ENCODE peak calls at places on chromosomes 11 and 22, in five cellular contexts. One of them, this sample, is unnamed.

GRCh38 chr11:114183041-114183511 is 113.1 kb upstream of the NNMT start:
- DNase-seq in HAP-1: no peak
- DNase-seq in germinal center: no peak
- DNase-seq in kidney tubule cell: no peak
- DNase-seq in SW 1271: no peak
- DNase-seq in this sample: no peak

GRCh38 chr11:113245216-113245615 is 69.2 kb upstream of the TTC12 start:
- DNase-seq in HAP-1: no peak
- DNase-seq in SW 1271: no peak
- DNase-seq in kidney tubule cell: no peak
- DNase-seq in germinal center: no peak
- DNase-seq in this sample: no peak

GRCh38 chr11:10556590-10556989 is 11.9 kb downstream of the LYVE1 start:
- DNase-seq in HAP-1: no peak
- DNase-seq in SW 1271: no peak
- DNase-seq in germinal center: no peak
- DNase-seq in kidney tubule cell: no peak
- DNase-seq in this sample: peak; percentile 53

GRCh38 chr11:41246399-41246745 is 213.1 kb downstream of the LRRC4C start:
- DNase-seq in kidney tubule cell: no peak
- DNase-seq in HAP-1: no peak
- DNase-seq in germinal center: no peak
- DNase-seq in SW 1271: no peak
- DNase-seq in this sample: no peak

GRCh38 chr11:68313574-68314202 is 1.3 kb downstream of the LRP5 start:
- DNase-seq in kidney tubule cell: no peak
- DNase-seq in HAP-1: peak; percentile 36
- DNase-seq in germinal center: no peak
- DNase-seq in SW 1271: no peak
- DNase-seq in this sample: peak; percentile 33

GRCh38 chr11:45400594-45400993 is 114.5 kb upstream of the SYT13 start:
- DNase-seq in SW 1271: no peak
- DNase-seq in HAP-1: no peak
- DNase-seq in kidney tubule cell: no peak
- DNase-seq in germinal center: no peak
- DNase-seq in this sample: peak; percentile 7

GRCh38 chr11:7098235-7098832 is 9.5 kb downstream of the RBMXL2 start:
- DNase-seq in germinal center: peak; percentile 43
- DNase-seq in HAP-1: peak; percentile 59
- DNase-seq in SW 1271: no peak
- DNase-seq in kidney tubule cell: peak; percentile 59
- DNase-seq in this sample: peak; percentile 72

GRCh38 chr11:15629690-15630321 is 515.1 kb downstream of the INSC start:
- DNase-seq in SW 1271: no peak
- DNase-seq in kidney tubule cell: peak; percentile 44
- DNase-seq in germinal center: no peak
- DNase-seq in HAP-1: peak; percentile 12
- DNase-seq in this sample: no peak

GRCh38 chr22:46287873-46288751 is 8.6 kb upstream of the GTSE1 start:
- DNase-seq in kidney tubule cell: no peak
- DNase-seq in germinal center: peak; percentile 67
- DNase-seq in HAP-1: no peak
- DNase-seq in SW 1271: no peak
- DNase-seq in this sample: no peak

GRCh38 chr11:200224-201003 is 6.8 kb downstream of the BET1L start:
- DNase-seq in germinal center: no peak
- DNase-seq in kidney tubule cell: no peak
- DNase-seq in HAP-1: no peak
- DNase-seq in SW 1271: no peak
- DNase-seq in this sample: no peak

GRCh38 chr11:131858495-131858894 is 488.1 kb downstream of the NTM start:
- DNase-seq in HAP-1: no peak
- DNase-seq in kidney tubule cell: no peak
- DNase-seq in SW 1271: no peak
- DNase-seq in germinal center: no peak
- DNase-seq in this sample: no peak

GRCh38 chr11:125162743-125163142 is 1.8 kb upstream of the PKNOX2 start:
- DNase-seq in kidney tubule cell: no peak
- DNase-seq in HAP-1: no peak
- DNase-seq in germinal center: no peak
- DNase-seq in SW 1271: no peak
- DNase-seq in this sample: no peak

GRCh38 chr11:134511255-134511654 is 99.2 kb upstream of the B3GAT1 start:
- DNase-seq in germinal center: no peak
- DNase-seq in kidney tubule cell: no peak
- DNase-seq in SW 1271: no peak
- DNase-seq in HAP-1: no peak
- DNase-seq in this sample: no peak

GRCh38 chr11:14018441-14018840 is 55.9 kb downstream of the SPON1 start:
- DNase-seq in SW 1271: no peak
- DNase-seq in kidney tubule cell: peak; percentile 36
- DNase-seq in germinal center: no peak
- DNase-seq in HAP-1: no peak
- DNase-seq in this sample: no peak

GRCh38 chr22:46196268-46196667 is 45.9 kb downstream of the PPARA start:
- DNase-seq in germinal center: no peak
- DNase-seq in kidney tubule cell: no peak
- DNase-seq in SW 1271: no peak
- DNase-seq in HAP-1: no peak
- DNase-seq in this sample: no peak

GRCh38 chr22:42820075-42820763 is 36.9 kb downstream of the ARFGAP3 start:
- DNase-seq in germinal center: peak; percentile 43
- DNase-seq in HAP-1: peak; percentile 62
- DNase-seq in SW 1271: no peak
- DNase-seq in kidney tubule cell: peak; percentile 67
- DNase-seq in this sample: peak; percentile 82

GRCh38 chr22:44344407-44344806 is 31.7 kb upstream of the SHISAL1 start:
- DNase-seq in SW 1271: no peak
- DNase-seq in germinal center: no peak
- DNase-seq in HAP-1: no peak
- DNase-seq in kidney tubule cell: no peak
- DNase-seq in this sample: no peak

GRCh38 chr11:47349521-47350095 is 2.9 kb downstream of the MYBPC3 start:
- DNase-seq in HAP-1: no peak
- DNase-seq in germinal center: no peak
- DNase-seq in SW 1271: no peak
- DNase-seq in kidney tubule cell: no peak
- DNase-seq in this sample: no peak

GRCh38 chr22:37284807-37285355 is 2.6 kb downstream of the CYTH4 start:
- DNase-seq in germinal center: peak; percentile 93
- DNase-seq in kidney tubule cell: no peak
- DNase-seq in SW 1271: no peak
- DNase-seq in HAP-1: no peak
- DNase-seq in this sample: no peak

GRCh38 chr11:69683764-69684333 is 8.7 kb upstream of the LTO1 start:
- DNase-seq in HAP-1: no peak
- DNase-seq in kidney tubule cell: peak; percentile 50
- DNase-seq in SW 1271: no peak
- DNase-seq in germinal center: no peak
- DNase-seq in this sample: peak; percentile 76

GRCh38 chr11:77779935-77780334 is 40.6 kb downstream of the RSF1 start:
- DNase-seq in germinal center: no peak
- DNase-seq in HAP-1: peak; percentile 28
- DNase-seq in kidney tubule cell: peak; percentile 45
- DNase-seq in SW 1271: no peak
- DNase-seq in this sample: peak; percentile 68

GRCh38 chr11:8352090-8352489 is 88.4 kb upstream of the LMO1 start:
- DNase-seq in kidney tubule cell: no peak
- DNase-seq in HAP-1: no peak
- DNase-seq in germinal center: no peak
- DNase-seq in SW 1271: no peak
- DNase-seq in this sample: no peak

GRCh38 chr11:69000831-69001245 is 12.2 kb downstream of the MRGPRF start:
- DNase-seq in kidney tubule cell: peak; percentile 55
- DNase-seq in germinal center: no peak
- DNase-seq in HAP-1: no peak
- DNase-seq in SW 1271: no peak
- DNase-seq in this sample: peak; percentile 63

GRCh38 chr11:120425527-120425926 is 86.0 kb upstream of the GRIK4 start:
- DNase-seq in germinal center: no peak
- DNase-seq in HAP-1: no peak
- DNase-seq in kidney tubule cell: no peak
- DNase-seq in SW 1271: no peak
- DNase-seq in this sample: no peak

GRCh38 chr11:83157755-83158473 is 983 bp downstream of the PCF11 start:
- DNase-seq in germinal center: peak; percentile 42
- DNase-seq in kidney tubule cell: peak; percentile 53
- DNase-seq in HAP-1: peak; percentile 45
- DNase-seq in SW 1271: peak; percentile 68
- DNase-seq in this sample: peak; percentile 40

GRCh38 chr11:33557201-33557600 is 143.4 kb downstream of the C11orf91 start:
- DNase-seq in HAP-1: peak; percentile 30
- DNase-seq in germinal center: no peak
- DNase-seq in SW 1271: peak; percentile 19
- DNase-seq in kidney tubule cell: peak; percentile 84
- DNase-seq in this sample: peak; percentile 87

GRCh38 chr22:26885441-26886261 is 228.3 kb downstream of the MIAT start:
- DNase-seq in kidney tubule cell: no peak
- DNase-seq in SW 1271: no peak
- DNase-seq in germinal center: no peak
- DNase-seq in HAP-1: no peak
- DNase-seq in this sample: no peak

GRCh38 chr22:17501679-17502285 is 61.5 kb upstream of the SLC25A18 start:
- DNase-seq in kidney tubule cell: peak; percentile 74
- DNase-seq in SW 1271: no peak
- DNase-seq in germinal center: peak; percentile 43
- DNase-seq in HAP-1: peak; percentile 74
- DNase-seq in this sample: peak; percentile 73

GRCh38 chr11:63614136-63614664 is at the start of gene PLAAT3:
- DNase-seq in germinal center: peak; percentile 24
- DNase-seq in HAP-1: peak; percentile 54
- DNase-seq in SW 1271: peak; percentile 66
- DNase-seq in kidney tubule cell: peak; percentile 83
- DNase-seq in this sample: peak; percentile 77

GRCh38 chr11:13717331-13717730 is 48.9 kb downstream of the FAR1 start:
- DNase-seq in HAP-1: no peak
- DNase-seq in germinal center: no peak
- DNase-seq in kidney tubule cell: peak; percentile 51
- DNase-seq in SW 1271: no peak
- DNase-seq in this sample: peak; percentile 48

GRCh38 chr22:25845985-25846745 is 104.2 kb downstream of the MYO18B start:
- DNase-seq in SW 1271: no peak
- DNase-seq in kidney tubule cell: peak; percentile 57
- DNase-seq in germinal center: no peak
- DNase-seq in HAP-1: no peak
- DNase-seq in this sample: no peak

GRCh38 chr11:66631883-66632282 is 6.6 kb upstream of the RBM4 start:
- DNase-seq in kidney tubule cell: no peak
- DNase-seq in HAP-1: peak; percentile 0
- DNase-seq in germinal center: no peak
- DNase-seq in SW 1271: no peak
- DNase-seq in this sample: no peak

GRCh38 chr22:30694638-30695350 is at the start of gene OSBP2:
- DNase-seq in kidney tubule cell: peak; percentile 41
- DNase-seq in SW 1271: no peak
- DNase-seq in germinal center: peak; percentile 35
- DNase-seq in HAP-1: peak; percentile 23
- DNase-seq in this sample: peak; percentile 19

GRCh38 chr11:10476927-10477689 is 22.0 kb downstream of the AMPD3 start:
- DNase-seq in germinal center: no peak
- DNase-seq in kidney tubule cell: no peak
- DNase-seq in SW 1271: no peak
- DNase-seq in HAP-1: no peak
- DNase-seq in this sample: no peak

GRCh38 chr22:50269573-50270301 is 443 bp downstream of the MAPK11 start:
- DNase-seq in HAP-1: peak; percentile 38
- DNase-seq in germinal center: no peak
- DNase-seq in kidney tubule cell: peak; percentile 44
- DNase-seq in SW 1271: no peak
- DNase-seq in this sample: peak; percentile 27

GRCh38 chr11:6251990-6252473 is 7.6 kb upstream of the CCKBR start:
- DNase-seq in germinal center: no peak
- DNase-seq in HAP-1: no peak
- DNase-seq in kidney tubule cell: no peak
- DNase-seq in SW 1271: no peak
- DNase-seq in this sample: no peak

GRCh38 chr11:117918366-117919255 is 10.6 kb downstream of the TMPRSS13 start:
- DNase-seq in SW 1271: no peak
- DNase-seq in HAP-1: no peak
- DNase-seq in germinal center: no peak
- DNase-seq in kidney tubule cell: no peak
- DNase-seq in this sample: no peak

This sample was measured in PC-3.